ENCODE peak calls at places on chromosomes 11 and 22, in four cellular contexts. B, E, U and O are unnamed samples.

GRCh38 chr11:76362716-76363115 is 18.2 kb downstream of the THAP12 start:
- DNase-seq in B (no peak), E (no peak), U (no peak), O (no peak)

GRCh38 chr22:29106839-29107238 is 34.0 kb downstream of the KREMEN1 start:
- DNase-seq in B (no peak), E (no peak), U (no peak), O (no peak)

GRCh38 chr11:26297179-26297970 is 34.6 kb upstream of the ANO3 start:
- DNase-seq in B (peak; percentile 91), E (peak; percentile 39), U (no peak), O (peak; percentile 66)

GRCh38 chr22:22909605-22910271 is 22.1 kb downstream of the IGLL5 start:
- DNase-seq in B (no peak), E (no peak), U (no peak), O (no peak)

GRCh38 chr11:77204792-77205466 is 76.9 kb downstream of the MYO7A start:
- DNase-seq in B (no peak), E (no peak), U (no peak), O (no peak)

GRCh38 chr22:45742866-45743450 is 71.3 kb downstream of the ATXN10 start:
- DNase-seq in B (peak; percentile 86), E (no peak), U (no peak), O (peak; percentile 33)

GRCh38 chr22:40719599-40719998 is 40.3 kb downstream of the MCHR1 start:
- DNase-seq in B (no peak), E (no peak), U (no peak), O (no peak)

GRCh38 chr11:44950036-44950624 is 553 bp downstream of the TP53I11 start:
- DNase-seq in B (peak; percentile 70), E (no peak), U (peak; percentile 17), O (no peak)

GRCh38 chr22:25167834-25168601 is 31.6 kb upstream of the CRYBB3 start:
- DNase-seq in B (no peak), E (no peak), U (no peak), O (no peak)

GRCh38 chr11:17476317-17477083 is at the start of gene ABCC8:
- DNase-seq in B (no peak), E (no peak), U (no peak), O (no peak)

GRCh38 chr11:125080531-125080911 is 17.4 kb downstream of the SLC37A2 start:
- DNase-seq in B (no peak), E (no peak), U (no peak), O (no peak)

GRCh38 chr22:24433868-24434471 is 6.6 kb downstream of the ADORA2A start:
- DNase-seq in B (peak; percentile 19), E (no peak), U (no peak), O (no peak)

GRCh38 chr11:15208570-15209222 is 94.0 kb downstream of the INSC start:
- DNase-seq in B (peak; percentile 87), E (peak; percentile 27), U (peak; percentile 21), O (no peak)

GRCh38 chr22:17578129-17578754 is 14.9 kb downstream of the SLC25A18 start:
- DNase-seq in B (peak; percentile 21), E (no peak), U (no peak), O (no peak)

GRCh38 chr11:72918825-72919224 is 104.6 kb downstream of the ATG16L2 start:
- DNase-seq in B (peak; percentile 31), E (no peak), U (no peak), O (no peak)

GRCh38 chr11:67534070-67534679 is 10.9 kb upstream of the CABP2 start:
- DNase-seq in B (no peak), E (no peak), U (no peak), O (no peak)

GRCh38 chr11:65786786-65787636 is at the start of gene OVOL1:
- DNase-seq in B (no peak), E (no peak), U (no peak), O (no peak)